ENCODE peak calls at places on chromosomes 2 and 18, in five cellular contexts. M is spleen, J is brain microvascular endothelial cell, H is fibroblast of the aortic adventitia, Y is mammary epithelial cell. V is an unnamed sample.

GRCh38 chr2:145792745-145793144 is 1272.8 kb upstream of the ZEB2 start:
- DNase-seq in M (no peak), J (no peak), H (no peak), Y (no peak), V (no peak)

GRCh38 chr18:10140461-10140911 is 226.7 kb downstream of the VAPA start:
- DNase-seq in M (no peak), J (no peak), H (no peak), Y (no peak), V (no peak)

GRCh38 chr2:236174608-236175001 is 6.4 kb upstream of the GBX2 start:
- DNase-seq in M (no peak), J (no peak), H (no peak), Y (no peak), V (no peak)

GRCh38 chr2:96423281-96423680 is 81.9 kb downstream of the NEURL3 start:
- DNase-seq in M (no peak), J (no peak), H (no peak), Y (peak; percentile 54), V (peak; percentile 49)

GRCh38 chr2:219782999-219783398 is 155.6 kb downstream of the SLC4A3 start:
- DNase-seq in M (no peak), J (no peak), H (no peak), Y (no peak), V (no peak)

GRCh38 chr18:50280707-50281294 is 522 bp downstream of the MBD1 start:
- DNase-seq in M (no peak), J (no peak), H (no peak), Y (no peak), V (no peak)

GRCh38 chr2:172062402-172063004 is 22.8 kb upstream of the DLX1 start:
- DNase-seq in M (no peak), J (no peak), H (no peak), Y (no peak), V (no peak)

GRCh38 chr18:13680612-13681011 is 45.7 kb downstream of the FAM210A start:
- DNase-seq in M (no peak), J (no peak), H (no peak), Y (no peak), V (no peak)

GRCh38 chr2:112942654-112943002 is 31.7 kb downstream of the IL37 start:
- DNase-seq in M (no peak), J (no peak), H (no peak), Y (peak; percentile 65), V (peak; percentile 74)

GRCh38 chr2:235498556-235499305 is 4.9 kb downstream of the AGAP1 start:
- DNase-seq in M (no peak), J (no peak), H (no peak), Y (no peak), V (no peak)

GRCh38 chr2:85523906-85524566 is 14.9 kb upstream of the MAT2A start:
- DNase-seq in M (peak; percentile 16), J (peak; percentile 7), H (peak; percentile 64), Y (no peak), V (no peak)

GRCh38 chr2:177543007-177543760 is 150.6 kb downstream of the AGPS start:
- DNase-seq in M (no peak), J (peak; percentile 91), H (peak; percentile 91), Y (peak; percentile 39), V (no peak)

GRCh38 chr18:8706545-8706980 is 1.2 kb downstream of the MTCL1 start:
- DNase-seq in M (peak; percentile 83), J (no peak), H (no peak), Y (no peak), V (no peak)

GRCh38 chr2:103152556-103152955 is 390.7 kb downstream of the TMEM182 start:
- DNase-seq in M (no peak), J (no peak), H (no peak), Y (no peak), V (no peak)

GRCh38 chr2:120379916-120380893 is 34.3 kb downstream of the INHBB start:
- DNase-seq in M (no peak), J (no peak), H (no peak), Y (no peak), V (no peak)

GRCh38 chr2:239579081-239579480 is 178.3 kb upstream of the HDAC4 start:
- DNase-seq in M (peak; percentile 71), J (no peak), H (no peak), Y (no peak), V (no peak)

GRCh38 chr2:220504890-220505564 is 877.6 kb downstream of the SLC4A3 start:
- DNase-seq in M (no peak), J (peak; percentile 64), H (peak; percentile 35), Y (peak; percentile 77), V (peak; percentile 79)

GRCh38 chr2:233438573-233439147 is 84.4 kb downstream of the DGKD start:
- DNase-seq in M (peak; percentile 66), J (no peak), H (no peak), Y (no peak), V (no peak)

GRCh38 chr2:200814276-200814815 is 2.6 kb downstream of the BZW1 start:
- DNase-seq in M (no peak), J (no peak), H (no peak), Y (no peak), V (no peak)

GRCh38 chr2:99448556-99448955 is 41.3 kb downstream of the REV1 start:
- DNase-seq in M (no peak), J (peak; percentile 14), H (peak; percentile 54), Y (peak; percentile 94), V (peak; percentile 93)

GRCh38 chr2:24909555-24910177 is 10.4 kb downstream of the ADCY3 start:
- DNase-seq in M (no peak), J (no peak), H (peak; percentile 39), Y (no peak), V (no peak)

GRCh38 chr18:55869547-55869946 is 281.6 kb upstream of the TCF4 start:
- DNase-seq in M (no peak), J (no peak), H (peak; percentile 37), Y (no peak), V (no peak)

GRCh38 chr2:233410191-233410760 is 56.0 kb downstream of the DGKD start:
- DNase-seq in M (no peak), J (no peak), H (no peak), Y (no peak), V (no peak)

GRCh38 chr2:164742738-164743317 is 98.8 kb downstream of the COBLL1 start:
- DNase-seq in M (no peak), J (no peak), H (no peak), Y (no peak), V (no peak)

GRCh38 chr2:188897096-188897495 is 77.1 kb upstream of the COL3A1 start:
- DNase-seq in M (no peak), J (no peak), H (peak; percentile 92), Y (no peak), V (no peak)

GRCh38 chr2:33123216-33123615 is 176.5 kb downstream of the LTBP1 start:
- DNase-seq in M (no peak), J (no peak), H (peak; percentile 60), Y (peak; percentile 86), V (peak; percentile 92)

GRCh38 chr2:227772197-227772661 is 26.5 kb downstream of the SCYGR8 start:
- DNase-seq in M (no peak), J (peak; percentile 11), H (no peak), Y (no peak), V (no peak)

GRCh38 chr2:102967451-102967850 is 205.6 kb downstream of the TMEM182 start:
- DNase-seq in M (no peak), J (no peak), H (peak; percentile 0), Y (no peak), V (no peak)

GRCh38 chr2:42036940-42037339 is 10.9 kb upstream of the PKDCC start:
- DNase-seq in M (no peak), J (no peak), H (no peak), Y (no peak), V (no peak)

GRCh38 chr2:75498907-75499306 is 61.8 kb downstream of the EVA1A start:
- DNase-seq in M (no peak), J (no peak), H (no peak), Y (no peak), V (no peak)

DNA sequence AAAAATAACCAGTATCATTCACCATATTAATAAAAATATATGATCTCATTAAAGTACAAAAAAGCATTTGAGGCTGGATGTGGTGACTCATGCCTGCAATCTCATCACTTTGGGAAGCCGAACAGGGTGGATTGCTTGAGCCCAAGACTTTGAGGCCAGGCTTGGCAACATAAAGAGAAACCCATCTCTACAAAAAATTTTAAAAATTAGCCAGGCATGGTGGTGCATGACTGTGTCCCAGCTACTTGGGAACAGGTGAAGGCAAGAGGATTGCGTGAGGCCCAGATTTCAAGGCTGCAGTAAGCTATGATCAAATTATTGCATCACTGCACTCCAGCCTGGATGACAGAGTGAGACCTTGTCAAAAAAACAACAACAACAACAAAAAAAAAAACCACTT is 75.9 kb downstream of the RAD51AP2 start:
- DNase-seq in M (no peak), J (peak; percentile 63), H (no peak), Y (peak; percentile 68), V (peak; percentile 58)
- TF ChIP-seq CTCF in M (no peak), J (no peak), H (no peak), Y (no peak), V (no peak)

GRCh38 chr2:3626817-3627499 is 31.0 kb upstream of the ALLC start:
- DNase-seq in M (peak; percentile 59), J (no peak), H (no peak), Y (no peak), V (no peak)

GRCh38 chr2:3630631-3631030 is 27.4 kb upstream of the ALLC start:
- DNase-seq in M (peak; percentile 24), J (no peak), H (no peak), Y (no peak), V (no peak)

GRCh38 chr2:3627500-3628100 is 30.4 kb upstream of the ALLC start:
- DNase-seq in M (peak; percentile 29), J (no peak), H (no peak), Y (no peak), V (no peak)

GRCh38 chr2:3628241-3628679 is 29.7 kb upstream of the ALLC start:
- DNase-seq in M (peak; percentile 67), J (no peak), H (no peak), Y (no peak), V (no peak)

DNA sequence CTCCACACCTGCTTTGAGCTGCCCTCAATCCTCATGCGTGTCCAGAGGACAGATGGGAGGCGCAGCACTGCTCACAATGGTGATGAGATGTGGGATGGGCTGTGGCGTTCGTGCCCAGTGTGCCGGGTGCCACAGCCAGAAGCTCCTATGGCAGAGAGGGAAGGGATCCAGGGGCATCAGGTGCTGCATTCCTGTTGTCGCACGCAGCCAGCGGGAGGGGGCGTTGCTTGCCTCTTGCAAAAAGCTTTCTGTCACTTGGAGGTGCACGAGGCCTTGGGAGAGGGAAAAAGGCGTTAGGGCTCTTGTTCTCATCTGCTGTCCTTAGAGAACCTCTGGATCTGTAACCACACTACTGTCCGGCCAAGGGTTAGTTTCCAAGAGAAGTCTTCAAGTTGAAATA is 29.2 kb upstream of the ALLC start:
- DNase-seq in M (peak; percentile 72), J (no peak), H (no peak), Y (peak; percentile 10), V (no peak)
- TF ChIP-seq CTCF in M (no peak), J (no peak), H (no peak), Y (peak; percentile 43), V (peak; percentile 39)

GRCh38 chr18:46213295-46213694 is 109.1 kb downstream of the HAUS1 start:
- DNase-seq in M (no peak), J (no peak), H (peak; percentile 11), Y (no peak), V (no peak)
- TF ChIP-seq CTCF in M (no peak), J (peak; percentile 17), H (peak; percentile 36), Y (peak; percentile 59), V (peak; percentile 72)

DNA sequence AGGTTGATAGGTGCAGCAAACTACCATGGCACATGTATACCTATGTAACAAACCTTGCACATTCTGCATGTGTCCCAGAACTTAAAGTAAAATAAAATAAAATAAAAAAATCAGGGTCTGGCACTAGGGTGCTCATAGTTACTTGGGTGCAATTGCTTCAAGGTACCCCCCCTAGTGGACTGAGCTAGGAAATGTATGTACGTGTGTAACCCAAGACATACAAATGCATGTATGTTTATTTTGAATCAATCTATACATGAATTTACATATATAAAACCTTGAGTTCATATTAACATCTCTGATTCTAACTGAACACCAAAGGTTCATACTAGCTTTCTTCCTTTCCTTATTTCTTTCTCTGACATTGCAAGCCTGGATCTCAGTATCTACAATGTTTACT is 51.5 kb downstream of the USP37 start:
- DNase-seq in M (no peak), J (peak; percentile 2), H (peak; percentile 9), Y (no peak), V (no peak)
- TF ChIP-seq CTCF in M (no peak), J (peak; percentile 54), H (peak; percentile 44), Y (peak; percentile 50), V (peak; percentile 56)